ENCODE peak calls at places on chromosomes 5 and 9, in seven cellular contexts. V is upper lobe of right lung; U is brain microvascular endothelial cell; M is activated naive CD8-positive, alpha-beta T cell treated with anti-CD3 and anti-CD28 coated beads, Interleukin-2, amount 50 U/mL, for 24 hours; X is GDM1; R is NCI-H1105 treated with DMSO at 0.1 percent for 48 hours; P is activated T-helper 1 cell treated with anti-CD3 and anti-CD28 coated beads, Interleukin-12 subunit alpha, Interleukin-12 subunit beta, Interleukin-2, Interleukin-4 antibody, amounts not matched to agents 30 ng/mL and 10 ng/mL and 1 ng/mL, durations not matched to agents 14 hours and 24 hours and 36 hours. O is an unnamed sample.

GRCh38 chr5:82307431-82307830 is 29.3 kb upstream of the RPS23 start:
- DNase-seq in V (no peak), U (no peak), M (no peak), X (no peak), R (no peak), P (no peak), O (no peak)

GRCh38 chr5:104412649-104413240 is 850.2 kb upstream of the NUDT12 start:
- DNase-seq in V (no peak), U (peak; percentile 57), M (no peak), X (no peak), R (no peak), P (no peak), O (no peak)

GRCh38 chr5:180178516-180179398 is 30.3 kb downstream of the RASGEF1C start:
- DNase-seq in V (peak; percentile 17), U (no peak), M (no peak), X (no peak), R (no peak), P (no peak), O (no peak)

GRCh38 chr9:116899337-116900006 is 212.4 kb downstream of the TRIM32 start:
- DNase-seq in V (no peak), U (no peak), M (no peak), X (no peak), R (no peak), P (no peak), O (no peak)

GRCh38 chr5:150214289-150214688 is 24.4 kb downstream of the SLC6A7 start:
- DNase-seq in V (no peak), U (no peak), M (no peak), X (no peak), R (no peak), P (no peak), O (no peak)

GRCh38 chr5:154626876-154627552 is 128.2 kb upstream of the LARP1 start:
- DNase-seq in V (no peak), U (no peak), M (no peak), X (no peak), R (no peak), P (no peak), O (no peak)

GRCh38 chr5:96932026-96932425 is 3.9 kb upstream of the LNPEP start:
- DNase-seq in V (no peak), U (no peak), M (no peak), X (no peak), R (no peak), P (no peak), O (no peak)

GRCh38 chr5:10564838-10565784 is 1.2 kb downstream of the ANKRD33B start:
- DNase-seq in V (peak; percentile 71), U (no peak), M (peak; percentile 49), X (no peak), R (no peak), P (no peak), O (no peak)

GRCh38 chr9:104635471-104635870 is 17.5 kb upstream of the OR13C9 start:
- DNase-seq in V (no peak), U (no peak), M (no peak), X (no peak), R (no peak), P (no peak), O (no peak)